ENCODE peak calls at places on chromosomes 2 and 18, in seven cellular contexts. W, V, C, Q, A, U and D are unnamed samples.

GRCh38 chr2:46174559-46175170 is 122.5 kb upstream of the EPAS1 start:
- DNase-seq in W (no peak), V (no peak), C (no peak), Q (no peak), A (no peak), U (no peak), D (no peak)

GRCh38 chr2:189285962-189286648 is 106.5 kb upstream of the COL5A2 start:
- DNase-seq in W (no peak), V (peak), C (no peak), Q (no peak), A (no peak), U (no peak), D (peak)

GRCh38 chr2:231925303-231926179 is 655 bp downstream of the NPPC start:
- DNase-seq in W (peak), V (peak), C (peak), Q (peak), A (peak), U (no peak), D (peak)

GRCh38 chr2:164717000-164717597 is 95.8 kb upstream of the GRB14 start:
- DNase-seq in W (no peak), V (peak), C (no peak), Q (no peak), A (no peak), U (no peak), D (peak)

GRCh38 chr2:229956491-229956890 is 34.2 kb downstream of the FBXO36 start:
- DNase-seq in W (no peak), V (no peak), C (no peak), Q (no peak), A (no peak), U (no peak), D (no peak)

GRCh38 chr2:12441750-12442626 is 274.7 kb upstream of the TRIB2 start:
- DNase-seq in W (no peak), V (no peak), C (no peak), Q (no peak), A (no peak), U (no peak), D (no peak)

GRCh38 chr18:62839874-62840713 is 124.8 kb downstream of the PHLPP1 start:
- DNase-seq in W (no peak), V (no peak), C (no peak), Q (peak), A (no peak), U (no peak), D (no peak)

GRCh38 chr2:114038710-114039109 is 148.8 kb downstream of the ACTR3 start:
- DNase-seq in W (no peak), V (no peak), C (no peak), Q (no peak), A (no peak), U (no peak), D (no peak)

GRCh38 chr18:63178526-63178880 is 141.1 kb downstream of the BCL2 start:
- DNase-seq in W (peak), V (peak), C (no peak), Q (peak), A (peak), U (no peak), D (no peak)

GRCh38 chr2:191318037-191318728 is 73.0 kb downstream of the MYO1B start:
- DNase-seq in W (no peak), V (peak), C (no peak), Q (no peak), A (no peak), U (no peak), D (peak)

GRCh38 chr2:83565231-83566025 is 893.7 kb downstream of the SUCLG1 start:
- DNase-seq in W (no peak), V (no peak), C (no peak), Q (no peak), A (no peak), U (no peak), D (no peak)

GRCh38 chr2:128381001-128381938 is 62.6 kb upstream of the HS6ST1 start:
- DNase-seq in W (peak), V (peak), C (no peak), Q (no peak), A (no peak), U (no peak), D (no peak)

GRCh38 chr2:200225943-200226342 is 80.5 kb upstream of the SPATS2L start:
- DNase-seq in W (no peak), V (peak), C (no peak), Q (no peak), A (peak), U (no peak), D (no peak)

GRCh38 chr18:10370716-10371115 is 83.7 kb upstream of the APCDD1 start:
- DNase-seq in W (no peak), V (no peak), C (no peak), Q (no peak), A (no peak), U (no peak), D (no peak)

DNA sequence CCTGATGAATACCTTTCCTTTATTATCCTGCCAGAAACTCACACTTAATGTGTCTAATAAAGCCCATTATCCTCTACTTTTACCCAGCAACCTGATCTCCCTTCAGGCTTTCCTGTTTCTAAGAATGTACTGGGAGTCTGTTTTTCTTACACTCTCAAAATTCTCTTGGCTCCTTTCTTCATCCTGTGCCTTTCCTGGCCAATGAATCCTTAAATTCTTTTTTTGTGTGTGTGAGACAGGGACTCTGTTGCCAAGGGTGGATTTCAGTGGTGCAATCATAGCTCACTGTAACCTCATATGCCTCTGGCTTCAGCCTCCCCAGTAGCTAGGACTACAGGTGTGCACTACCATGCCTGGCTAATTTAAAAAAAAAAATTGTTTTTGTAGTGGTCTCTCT is 72.7 kb downstream of the MAP2 start:
- DNase-seq in W (no peak), V (peak), C (no peak), Q (no peak), A (no peak), U (no peak), D (peak)
- H3K4me3 ChIP-seq in W (no peak), V (no peak), C (no peak), Q (no peak), A (no peak), U (no peak), D (no peak)

GRCh38 chr2:212915121-212915782 is 236.2 kb downstream of the IKZF2 start:
- DNase-seq in W (no peak), V (no peak), C (no peak), Q (peak), A (no peak), U (no peak), D (no peak)
- H3K4me3 ChIP-seq in W (no peak), V (no peak), C (no peak), Q (no peak), A (no peak), U (no peak), D (no peak)

DNA sequence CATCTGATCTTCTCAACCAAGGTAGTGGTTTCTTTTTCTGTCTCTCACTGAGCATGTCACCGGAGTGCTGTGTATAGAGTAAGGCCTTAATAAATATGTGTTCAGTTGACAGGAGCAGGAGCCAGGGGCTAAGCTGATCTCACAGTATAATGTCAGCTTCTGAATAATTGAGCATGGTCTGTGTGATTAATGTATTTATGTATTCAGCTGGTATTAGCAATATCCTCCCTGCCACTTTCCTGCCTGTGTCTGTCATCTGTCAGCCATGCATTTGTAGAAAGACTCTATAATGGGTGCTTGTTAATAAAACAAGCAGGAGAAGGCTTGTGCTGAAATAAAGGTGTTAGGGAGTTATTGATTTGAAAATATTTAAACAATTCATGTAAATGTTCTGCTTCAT is 198.9 kb downstream of the ADCYAP1 start:
- DNase-seq in W (no peak), V (no peak), C (no peak), Q (no peak), A (no peak), U (no peak), D (no peak)
- H3K4me3 ChIP-seq in W (no peak), V (no peak), C (no peak), Q (no peak), A (no peak), U (no peak), D (no peak)

GRCh38 chr2:9143264-9143815 is 63.3 kb upstream of the ASAP2 start:
- DNase-seq in W (no peak), V (no peak), C (no peak), Q (no peak), A (no peak), U (no peak), D (no peak)

GRCh38 chr2:9144047-9144446 is 62.6 kb upstream of the ASAP2 start:
- DNase-seq in W (no peak), V (peak), C (no peak), Q (no peak), A (no peak), U (no peak), D (no peak)

GRCh38 chr2:9141706-9142460 is 64.7 kb upstream of the ASAP2 start:
- DNase-seq in W (no peak), V (no peak), C (no peak), Q (no peak), A (no peak), U (no peak), D (no peak)

GRCh38 chr2:9141379-9141667 is 65.3 kb upstream of the ASAP2 start:
- DNase-seq in W (no peak), V (no peak), C (no peak), Q (no peak), A (no peak), U (no peak), D (no peak)

DNA sequence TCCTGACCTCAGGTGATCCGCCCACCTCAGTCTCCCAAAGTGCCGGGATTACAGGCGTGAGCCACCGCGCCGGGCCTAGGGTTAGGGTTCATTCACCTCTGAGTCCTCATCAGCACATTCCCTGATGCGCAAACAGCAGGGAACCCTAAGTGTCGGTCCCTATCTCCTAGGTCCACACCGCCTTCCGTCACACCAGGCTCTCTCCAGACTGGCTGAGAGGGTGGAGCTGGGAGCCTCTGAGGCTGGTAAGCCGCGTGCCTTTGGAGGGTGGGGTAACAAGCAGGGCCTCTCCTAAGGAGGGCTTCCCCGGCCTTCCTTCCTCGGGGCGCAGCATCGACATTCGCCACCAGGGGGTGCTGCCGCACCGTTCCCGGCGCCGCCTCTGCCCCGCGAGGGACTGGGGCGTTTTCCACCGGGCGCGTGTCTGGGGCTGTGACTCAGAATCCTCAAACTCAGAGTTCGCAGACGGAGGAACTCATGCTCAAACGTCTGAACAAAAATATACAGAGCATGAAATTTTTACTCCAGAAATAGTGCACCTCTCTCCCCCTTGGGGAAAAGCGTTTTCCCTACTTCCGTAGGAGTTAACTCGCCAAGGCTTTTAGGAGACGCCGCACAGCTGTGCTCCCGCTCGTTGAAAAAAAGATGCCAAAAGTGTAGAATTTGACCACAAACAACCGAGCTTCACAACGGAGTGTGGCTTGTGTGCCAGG is 63.9 kb upstream of the ASAP2 start:
- DNase-seq in W (peak), V (peak), C (peak), Q (peak), A (peak), U (peak), D (peak)
- H3K4me3 ChIP-seq in W (no peak), V (peak), C (no peak), Q (no peak), A (no peak), U (peak), D (no peak)

DNA sequence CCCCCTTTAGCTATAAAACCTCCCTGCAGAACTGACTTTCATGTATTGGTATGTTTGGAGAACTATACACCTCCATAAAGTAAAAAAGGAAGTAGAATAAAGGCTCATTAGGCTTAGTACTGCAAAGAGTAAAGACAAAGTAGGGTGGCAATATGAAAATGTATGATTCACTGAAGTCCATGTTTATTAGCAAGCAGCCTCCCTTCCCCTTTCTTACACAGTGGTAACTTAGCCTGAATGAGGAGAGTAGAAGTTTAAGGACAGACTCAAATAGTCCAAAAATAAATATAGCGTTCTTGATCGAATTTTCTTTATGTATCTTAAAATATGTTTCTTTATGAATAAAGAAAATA is 1.5 kb downstream of the ZNF804A start:
- DNase-seq in W (no peak), V (no peak), C (no peak), Q (no peak), A (no peak), U (no peak), D (peak)
- H3K4me3 ChIP-seq in W (no peak), V (peak), C (no peak), Q (no peak), A (no peak), U (peak), D (peak)